ENCODE peak calls at places on chromosome X, in six cellular contexts. R is dorsolateral prefrontal cortex, Q is transverse colon, G is WERI-Rb-1, A is neuronal stem cell, E is H1. I is an unnamed sample.

GRCh38 chrX:136802515-136802914 is 21.8 kb upstream of the ARHGEF6 start:
- DNase-seq in R (no peak), G (no peak), Q (no peak), A (no peak), E (no peak), I (no peak)

GRCh38 chrX:87528487-87528886 is 10.9 kb downstream of the KLHL4 start:
- DNase-seq in R (no peak), G (no peak), A (no peak), E (no peak), Q (no peak), I (no peak)

GRCh38 chrX:133786382-133786781 is 199.0 kb downstream of the GPC3 start:
- DNase-seq in E (no peak), Q (no peak), G (no peak), R (no peak), A (no peak), I (no peak)

GRCh38 chrX:119272882-119273806 is 37.1 kb downstream of the PGRMC1 start:
- DNase-seq in R (no peak), A (peak), G (no peak), Q (peak), E (peak), I (peak)

GRCh38 chrX:12868747-12869146 is 1.9 kb downstream of the TLR7 start:
- DNase-seq in Q (no peak), A (no peak), G (no peak), R (no peak), E (no peak), I (no peak)

GRCh38 chrX:69538321-69538876 is 34.3 kb downstream of the NALF2 start:
- DNase-seq in A (peak), E (peak), Q (peak), R (peak), G (peak), I (peak)

GRCh38 chrX:110277609-110278008 is 40.3 kb downstream of the AMMECR1 start:
- DNase-seq in Q (no peak), A (no peak), G (no peak), R (no peak), E (no peak), I (no peak)

GRCh38 chrX:116930311-116930710 is 467.5 kb upstream of the CT83 start:
- DNase-seq in E (no peak), G (no peak), R (no peak), Q (no peak), A (no peak), I (no peak)

GRCh38 chrX:116241001-116241400 is 70.5 kb downstream of the AGTR2 start:
- DNase-seq in G (no peak), Q (no peak), R (no peak), A (no peak), E (no peak), I (no peak)

GRCh38 chrX:69503835-69504625 is at the start of gene NALF2:
- DNase-seq in G (peak), R (peak), Q (peak), E (peak), A (peak), I (no peak)

GRCh38 chrX:153598541-153599191 is at the start of gene CCNQ:
- DNase-seq in R (peak), Q (peak), G (peak), E (peak), A (no peak), I (no peak)

GRCh38 chrX:118675966-118676349 is 51.4 kb upstream of the IL13RA1 start:
- DNase-seq in A (no peak), Q (no peak), R (no peak), G (no peak), E (no peak), I (no peak)

GRCh38 chrX:23945206-23945605 is 37.4 kb downstream of the CXorf58 start:
- DNase-seq in G (no peak), A (no peak), Q (no peak), E (no peak), R (no peak), I (no peak)

GRCh38 chrX:23365541-23365940 is 30.9 kb downstream of the PTCHD1 start:
- DNase-seq in A (no peak), R (no peak), Q (no peak), G (peak), E (no peak), I (no peak)

GRCh38 chrX:30577362-30577961 is at the start of gene TASL:
- DNase-seq in G (no peak), A (no peak), Q (peak), E (no peak), R (no peak), I (peak)

DNA sequence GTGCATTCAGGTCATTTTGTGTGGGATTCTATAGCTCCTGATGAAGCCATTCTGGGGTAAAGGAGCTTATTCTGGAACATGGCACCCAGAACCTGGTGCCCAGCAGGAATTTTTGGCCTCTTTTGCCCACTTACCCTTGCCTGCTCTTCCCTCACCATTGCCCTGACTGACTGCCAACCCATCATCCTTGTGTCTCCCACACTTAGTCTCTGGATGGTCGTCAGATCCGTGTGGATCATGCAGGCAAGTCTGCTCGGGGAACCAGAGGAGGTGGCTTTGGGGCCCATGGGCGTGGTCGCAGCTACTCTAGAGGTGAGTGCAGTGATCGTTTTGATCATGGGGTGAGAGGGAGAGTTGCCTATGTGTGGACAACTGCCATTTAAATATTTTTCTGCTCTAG is 1.8 kb downstream of the RBM3 start:
- DNase-seq in G (no peak), A (no peak), R (no peak), Q (no peak), E (no peak), I (no peak)
- H3K27ac ChIP-seq in G (no peak), A (no peak), R (no peak), Q (peak), E (no peak), I (peak)

DNA sequence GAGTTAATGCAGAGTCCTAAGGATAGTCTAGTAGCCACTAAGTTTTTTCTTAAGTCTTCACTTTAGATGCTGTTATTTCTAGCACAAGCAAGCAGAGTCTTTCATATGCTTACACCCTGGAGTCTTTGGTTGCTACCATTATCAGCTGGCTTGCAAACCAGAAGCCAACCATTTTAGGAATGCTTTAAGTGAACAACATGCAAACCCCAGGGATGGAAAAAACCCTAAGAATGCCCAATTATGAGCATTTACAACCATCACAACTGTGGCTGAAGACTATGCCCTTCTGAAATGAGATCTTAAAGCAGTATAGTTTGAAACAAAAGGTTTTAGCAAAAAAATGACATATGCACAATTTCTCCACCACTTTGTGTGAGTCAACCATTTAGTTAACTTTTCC is 6.6 kb downstream of the MID1IP1 start:
- DNase-seq in R (no peak), G (no peak), E (no peak), Q (no peak), A (no peak), I (no peak)
- H3K27ac ChIP-seq in R (peak), G (no peak), E (no peak), Q (no peak), A (no peak), I (peak)

GRCh38 chrX:48482526-48482925 is 6.5 kb downstream of the FTSJ1 start:
- DNase-seq in G (no peak), Q (no peak), R (no peak), E (no peak), A (no peak), I (no peak)
- H3K27ac ChIP-seq in G (no peak), Q (no peak), R (no peak), E (no peak), A (no peak), I (no peak)

GRCh38 chrX:47235691-47236103 is 2.9 kb downstream of the USP11 start:
- DNase-seq in A (no peak), Q (no peak), E (no peak), G (no peak), R (no peak), I (no peak)

GRCh38 chrX:47233333-47234113 is 714 bp downstream of the USP11 start:
- DNase-seq in A (peak), G (peak), E (peak), Q (peak), R (peak), I (peak)

GRCh38 chrX:47232197-47232802 is 509 bp upstream of the USP11 start:
- DNase-seq in G (no peak), A (no peak), R (no peak), Q (no peak), E (no peak), I (no peak)

GRCh38 chrX:47232803-47233332 is at the start of gene USP11:
- DNase-seq in G (peak), Q (peak), R (peak), E (peak), A (no peak), I (peak)

GRCh38 chrX:47234583-47234982 is 1.8 kb downstream of the USP11 start:
- DNase-seq in Q (no peak), G (no peak), E (no peak), R (no peak), A (no peak), I (no peak)
- H3K27ac ChIP-seq in Q (peak), G (peak), E (no peak), R (peak), A (no peak), I (peak)

DNA sequence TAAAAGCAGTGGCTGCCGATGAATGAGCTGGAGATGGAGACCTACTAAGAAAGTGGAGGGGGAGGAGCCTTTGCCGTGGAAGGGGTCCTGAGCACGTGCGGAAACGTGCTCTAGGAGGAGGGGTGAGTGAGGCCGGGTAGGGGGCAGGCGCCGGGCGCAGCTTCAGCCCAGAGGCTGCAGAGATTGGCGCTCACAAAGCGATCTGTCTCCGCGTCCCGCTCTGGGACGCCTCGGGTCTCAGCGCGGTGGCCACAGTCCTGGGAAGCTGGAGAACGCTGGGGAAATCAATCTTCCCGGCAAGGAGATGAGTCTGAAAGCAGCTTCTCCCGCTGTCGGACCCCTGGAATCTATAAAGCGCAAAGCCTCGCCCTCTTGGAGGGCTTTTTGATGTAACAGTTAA is 460 bp upstream of the ARHGAP6 start:
- DNase-seq in G (no peak), E (peak), A (peak), Q (no peak), R (no peak), I (no peak)
- H3K27ac ChIP-seq in G (no peak), E (no peak), A (no peak), Q (peak), R (no peak), I (no peak)

DNA sequence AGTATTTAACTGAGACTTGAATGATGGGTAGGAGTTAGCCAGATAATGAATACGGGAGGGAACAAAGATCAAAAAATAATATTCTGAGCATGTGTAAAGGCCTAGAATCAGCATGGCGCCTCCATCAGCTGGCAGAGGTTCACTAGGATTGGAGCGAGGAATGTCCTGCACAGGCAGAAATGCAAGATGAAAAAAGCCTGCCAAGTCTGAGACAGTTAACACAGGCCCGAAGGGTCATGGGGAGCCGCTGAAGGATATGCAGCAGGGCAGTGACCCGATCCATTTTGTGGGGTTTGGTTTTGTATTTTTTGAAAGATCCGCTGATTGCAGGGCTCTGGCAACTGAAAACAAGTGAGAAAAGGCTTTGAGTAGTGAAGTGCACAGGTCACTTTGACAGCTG is 40.1 kb downstream of the SMPX start:
- DNase-seq in Q (no peak), A (no peak), E (no peak), G (no peak), R (no peak), I (no peak)
- H3K27ac ChIP-seq in Q (no peak), A (no peak), E (no peak), G (no peak), R (no peak), I (no peak)

GRCh38 chrX:129779747-129780146 is at the start of gene SASH3:
- DNase-seq in G (no peak), E (no peak), R (no peak), A (no peak), Q (peak), I (peak)
- H3K27ac ChIP-seq in G (no peak), E (no peak), R (no peak), A (no peak), Q (peak), I (peak)

GRCh38 chrX:53288173-53288572 is 6.8 kb upstream of the IQSEC2 start:
- DNase-seq in A (peak), G (no peak), R (peak), E (peak), Q (no peak), I (peak)
- H3K27ac ChIP-seq in A (no peak), G (no peak), R (peak), E (no peak), Q (peak), I (peak)

DNA sequence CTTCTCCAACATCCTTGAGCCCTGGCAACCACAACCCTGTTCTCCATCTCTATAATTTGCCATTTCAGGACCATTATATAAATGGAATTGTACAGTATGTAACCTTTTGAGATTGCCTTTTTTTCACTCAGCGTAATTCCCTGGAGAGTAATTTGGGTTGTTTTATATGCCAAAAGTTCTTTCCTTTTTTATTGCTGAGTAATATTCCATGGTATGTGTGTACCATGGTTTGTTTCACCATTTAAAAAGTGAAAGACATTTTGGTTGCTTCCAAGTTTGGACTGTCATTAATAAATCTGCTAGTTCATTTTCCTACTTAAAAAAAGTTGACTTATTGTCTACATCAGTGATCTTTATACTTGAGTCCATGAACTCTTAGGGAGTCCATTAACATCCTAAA is 33.0 kb upstream of the SMIM10 start:
- DNase-seq in R (no peak), A (no peak), E (no peak), Q (no peak), G (no peak), I (no peak)
- H3K27ac ChIP-seq in R (no peak), A (no peak), E (no peak), Q (no peak), G (no peak), I (no peak)

GRCh38 chrX:139932901-139933796 is at the start of gene ATP11C:
- DNase-seq in Q (peak), A (peak), G (peak), R (peak), E (peak), I (peak)

GRCh38 chrX:139930923-139931645 is 1.8 kb downstream of the ATP11C start:
- DNase-seq in R (peak), A (no peak), E (no peak), G (no peak), Q (peak), I (peak)

GRCh38 chrX:139931646-139932076 is 1.2 kb downstream of the ATP11C start:
- DNase-seq in R (peak), A (no peak), E (no peak), Q (no peak), G (no peak), I (no peak)

GRCh38 chrX:139933904-139934303 is 1.1 kb upstream of the ATP11C start:
- DNase-seq in A (no peak), G (no peak), Q (peak), E (no peak), R (no peak), I (no peak)

DNA sequence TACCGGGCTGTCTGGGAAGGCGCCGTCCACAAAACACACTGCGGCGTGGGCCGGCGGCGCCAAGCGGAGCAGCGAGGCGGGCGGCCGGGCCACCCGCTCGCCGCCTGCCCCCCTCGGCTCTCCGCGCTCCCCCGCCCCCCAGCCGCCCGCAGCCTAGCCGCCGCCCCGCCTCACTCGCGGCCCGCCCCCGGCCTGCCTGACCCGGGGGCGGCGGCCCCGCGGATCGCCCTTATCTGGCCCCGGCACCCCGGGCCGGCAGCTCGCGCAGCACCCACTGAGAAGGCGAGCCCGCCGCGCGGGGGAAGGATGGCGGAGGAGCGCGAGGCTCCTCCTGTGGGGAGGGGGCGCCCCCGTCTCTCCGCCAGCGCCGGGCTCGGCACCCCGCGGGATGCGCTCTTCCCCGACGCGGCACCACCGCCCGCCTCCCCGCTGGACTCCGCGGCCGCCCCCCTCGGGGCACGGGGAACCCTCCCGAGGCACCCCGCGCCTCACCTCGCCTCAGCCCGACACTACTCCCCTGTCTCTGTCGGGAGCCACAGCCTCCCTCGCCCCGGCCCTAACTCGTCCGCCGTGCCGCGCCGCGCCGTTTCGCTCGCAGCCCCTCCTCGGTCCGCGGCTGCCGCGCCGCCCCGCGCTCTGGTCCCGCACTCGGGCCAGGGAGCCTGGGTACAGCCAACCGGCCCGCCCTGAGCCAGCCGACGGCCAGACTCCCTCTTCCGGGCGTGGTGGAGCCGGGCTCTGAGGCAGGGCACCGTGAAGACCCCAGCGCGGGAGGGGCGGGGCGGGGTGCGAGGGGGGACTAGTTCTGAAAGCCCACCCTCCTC is 564 bp downstream of the ATP11C start:
- DNase-seq in Q (peak), E (no peak), R (peak), G (peak), A (no peak), I (peak)
- H3K27ac ChIP-seq in Q (peak), E (peak), R (peak), G (peak), A (peak), I (peak)